ENCODE peak calls at places on chromosome 1, in eight cellular contexts. S is WERI-Rb-1, A is SK-N-SH, E is fibroblast of mammary gland, O is lower lobe of right lung, V is GM10248, Z is spleen, I is cardiac muscle cell. N is an unnamed sample.

GRCh38 chr1:222987616-222988015 is 155.4 kb downstream of the TLR5 start:
- DNase-seq in Z (no peak), S (no peak), A (no peak), I (no peak), V (no peak), O (no peak), E (no peak), N (no peak)

GRCh38 chr1:223363057-223363855 is 720 bp downstream of the SUSD4 start:
- DNase-seq in O (peak), Z (no peak), I (peak), A (peak), V (peak), S (peak), E (peak), N (peak)

GRCh38 chr1:55463814-55464445 is 248.8 kb upstream of the USP24 start:
- DNase-seq in Z (no peak), A (no peak), S (no peak), V (no peak), E (no peak), O (no peak), I (no peak), N (no peak)

GRCh38 chr1:246144931-246145330 is 362.1 kb downstream of the SMYD3 start:
- DNase-seq in E (no peak), V (no peak), A (no peak), O (no peak), I (no peak), Z (no peak), S (no peak), N (no peak)

GRCh38 chr1:115725600-115725999 is 42.9 kb downstream of the CASQ2 start:
- DNase-seq in A (no peak), O (no peak), Z (no peak), V (no peak), S (no peak), E (no peak), I (peak), N (no peak)

GRCh38 chr1:220680085-220680687 is 10.0 kb upstream of the C1orf115 start:
- DNase-seq in E (peak), I (peak), O (no peak), V (peak), S (peak), A (peak), Z (no peak), N (peak)

GRCh38 chr1:29706936-29707335 is 470.6 kb downstream of the PTPRU start:
- DNase-seq in S (peak), Z (no peak), E (peak), O (no peak), V (peak), I (peak), A (peak), N (peak)

GRCh38 chr1:6989506-6990159 is 204.4 kb downstream of the CAMTA1 start:
- DNase-seq in S (no peak), O (no peak), V (no peak), A (no peak), Z (peak), I (no peak), E (no peak), N (no peak)

GRCh38 chr1:44300882-44301281 is 54.2 kb downstream of the ERI3 start:
- DNase-seq in A (no peak), V (no peak), S (peak), Z (no peak), E (no peak), I (no peak), O (no peak), N (no peak)

GRCh38 chr1:19391596-19391981 is 79.5 kb downstream of the SLC66A1 start:
- DNase-seq in V (no peak), S (no peak), Z (peak), A (no peak), I (no peak), E (no peak), O (no peak), N (no peak)
- TF ChIP-seq CTCF in V (no peak), S (no peak), Z (no peak), A (no peak), I (no peak), E (no peak), O (no peak), N (peak)

DNA sequence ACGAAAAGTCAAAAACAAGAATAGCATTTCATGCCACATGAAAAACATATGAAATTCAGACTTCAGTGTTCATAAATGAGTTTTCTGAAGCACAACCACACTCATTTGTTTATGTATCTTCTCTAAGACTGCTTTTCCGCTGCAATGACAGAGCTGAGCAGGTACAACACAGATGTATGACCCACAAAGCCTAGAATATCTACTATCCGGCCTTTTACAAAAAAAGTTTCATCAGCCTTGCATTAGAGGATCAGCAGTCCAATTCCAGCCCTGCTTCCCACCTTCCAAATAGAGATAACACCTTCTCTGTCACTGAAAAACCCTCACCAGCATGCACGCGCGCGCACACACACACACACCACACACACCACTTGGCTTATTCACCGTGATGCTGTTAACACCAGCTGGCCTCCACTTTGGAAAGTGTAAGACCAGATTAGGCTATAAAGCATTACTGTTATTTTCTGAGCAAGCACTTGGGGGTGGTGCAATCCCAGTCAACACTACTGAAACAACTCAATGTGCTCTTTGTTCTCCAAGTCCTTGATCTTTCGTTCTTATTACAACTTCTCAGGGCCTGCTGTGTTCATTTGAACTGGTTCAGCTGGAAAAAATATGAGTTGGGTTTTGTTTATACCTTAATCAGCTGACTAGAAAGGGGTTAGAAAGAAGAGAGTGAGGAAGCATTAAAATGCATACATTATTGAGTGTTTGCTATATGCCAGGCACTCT is 90.0 kb downstream of the GLUL start:
- DNase-seq in O (no peak), A (no peak), S (peak), E (peak), I (peak), V (no peak), Z (no peak), N (no peak)
- TF ChIP-seq CTCF in O (no peak), A (no peak), S (peak), E (peak), I (peak), V (no peak), Z (no peak), N (no peak)

DNA sequence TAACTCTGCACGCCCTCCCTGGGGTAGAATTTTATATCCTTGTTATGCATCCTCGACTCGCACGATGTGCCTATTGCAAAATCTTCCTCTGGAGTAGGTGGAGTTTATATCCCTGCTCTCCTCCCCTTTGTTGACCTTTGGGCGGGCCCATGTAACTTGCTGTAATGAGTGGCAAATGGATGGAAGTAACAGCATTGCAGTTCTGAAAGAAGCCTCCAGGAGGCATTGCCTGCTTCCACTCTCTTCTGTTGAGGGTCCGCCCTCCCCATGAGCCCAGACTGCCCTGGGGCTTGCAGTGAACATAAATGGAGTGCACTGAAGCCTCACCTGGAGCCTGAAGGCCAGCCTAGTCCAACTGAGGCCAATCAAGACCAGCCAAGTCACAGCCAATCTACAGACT is 62.2 kb upstream of the GRIK3 start:
- DNase-seq in E (no peak), S (peak), Z (no peak), I (no peak), V (peak), O (no peak), A (peak), N (no peak)
- TF ChIP-seq CTCF in E (no peak), S (peak), Z (no peak), I (no peak), V (no peak), O (peak), A (no peak), N (peak)

DNA sequence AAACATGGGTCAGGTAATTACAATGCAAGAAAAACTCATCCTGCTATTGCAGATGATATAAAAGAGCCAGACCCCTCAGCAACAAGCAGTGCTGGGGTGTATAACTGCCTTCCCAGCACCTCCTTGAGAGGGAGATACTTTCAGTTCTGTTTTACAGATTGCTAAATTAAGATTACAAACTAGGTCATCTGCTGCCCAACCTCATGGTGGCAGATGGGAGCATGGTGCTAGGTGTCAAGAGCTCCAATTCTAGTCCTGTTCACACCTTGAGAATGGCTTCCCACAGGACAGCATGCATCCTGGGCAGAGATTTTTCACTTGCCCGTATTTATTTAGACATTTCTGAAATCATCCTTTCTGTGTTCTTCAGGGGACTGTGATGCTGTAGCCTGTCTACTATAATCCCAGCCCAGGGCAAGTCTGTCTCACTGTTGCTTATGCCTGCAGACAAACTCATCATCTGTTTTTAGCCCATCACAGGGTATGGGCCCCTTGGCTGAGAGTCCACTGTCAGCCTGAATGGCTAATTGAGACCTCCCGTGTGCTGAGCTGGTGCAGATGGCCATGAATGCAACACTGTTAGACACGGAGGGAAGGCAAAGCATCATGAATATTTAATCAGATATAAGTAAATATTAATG is 40.2 kb upstream of the PBX1 start:
- DNase-seq in E (no peak), S (no peak), A (no peak), Z (no peak), V (no peak), O (no peak), I (no peak), N (peak)
- TF ChIP-seq CTCF in E (no peak), S (no peak), A (no peak), Z (no peak), V (no peak), O (no peak), I (no peak), N (no peak)

GRCh38 chr1:70487471-70487840 is 76.4 kb downstream of the CTH start:
- DNase-seq in I (no peak), E (no peak), V (no peak), S (no peak), O (no peak), A (no peak), Z (peak), N (no peak)

GRCh38 chr1:70485624-70486023 is 74.6 kb downstream of the CTH start:
- DNase-seq in Z (no peak), O (no peak), S (no peak), I (no peak), V (no peak), A (no peak), E (no peak), N (no peak)

GRCh38 chr1:70490153-70490552 is 79.1 kb downstream of the CTH start:
- DNase-seq in V (no peak), A (no peak), E (no peak), I (no peak), S (no peak), O (no peak), Z (no peak), N (no peak)

GRCh38 chr1:70486676-70487470 is 75.8 kb downstream of the CTH start:
- DNase-seq in E (peak), O (no peak), V (no peak), Z (peak), S (no peak), A (no peak), I (peak), N (no peak)

DNA sequence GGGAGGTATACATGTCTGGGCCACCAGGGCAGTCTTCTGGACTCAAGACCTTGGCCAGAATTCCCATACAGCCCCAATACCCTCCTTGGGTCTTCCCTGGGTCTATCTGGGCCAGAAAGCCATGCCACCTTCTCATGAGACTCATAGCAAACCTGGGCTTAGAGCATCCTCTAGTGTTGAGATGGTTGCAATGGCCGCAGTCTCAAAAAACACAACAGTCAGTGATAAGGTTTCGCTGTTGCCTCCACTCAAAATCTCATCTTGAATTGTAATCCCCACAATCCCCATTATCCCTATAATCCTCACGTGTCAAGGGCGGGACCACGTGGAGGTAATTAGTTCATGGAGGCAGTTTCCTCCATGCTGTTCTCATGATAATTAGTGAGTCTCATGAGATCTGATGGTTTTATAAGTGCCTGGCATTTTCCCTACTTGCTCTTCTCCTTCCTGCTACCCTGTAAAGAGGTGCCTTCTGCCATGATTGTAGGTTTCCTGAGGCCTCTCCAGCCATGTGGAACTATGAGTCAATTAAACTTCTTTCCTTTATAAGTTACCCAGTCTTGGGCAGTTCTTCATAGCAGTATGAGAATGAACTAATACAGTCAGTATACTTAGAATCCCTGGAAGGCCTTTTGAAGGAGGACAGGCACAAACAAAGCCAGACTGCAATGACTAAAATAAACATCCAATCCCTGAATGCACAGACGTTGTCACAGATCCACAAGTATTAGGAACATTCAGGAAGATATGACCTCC is 77.0 kb downstream of the CTH start:
- DNase-seq in Z (no peak), E (peak), I (peak), V (peak), S (peak), A (peak), O (no peak), N (no peak)
- TF ChIP-seq CTCF in Z (peak), E (peak), I (peak), V (peak), S (peak), A (peak), O (peak), N (peak)

N was measured in glutamatergic neuron.